ENCODE peak calls at places on chromosome 9, in five cellular contexts. One of them, this sample, is unnamed. For H3K4me1, the result is how much of the 10 kb centered on the place peaks cover.

GRCh38 chr9:124202447-124202971 is 55.2 kb upstream of the NEK6 start:
- DNase-seq in IMR-90: peak
- DNase-seq in BE2C: no peak
- DNase-seq in uterus: no peak
- DNase-seq in tibial nerve: no peak
- DNase-seq in this sample: peak

GRCh38 chr9:109640232-109641078 is 139.5 kb upstream of the PALM2AKAP2 start:
- DNase-seq in IMR-90: peak
- DNase-seq in BE2C: peak
- DNase-seq in uterus: peak
- DNase-seq in tibial nerve: no peak
- DNase-seq in this sample: peak

GRCh38 chr9:111008148-111009075 is 29.9 kb downstream of the LPAR1 start:
- DNase-seq in IMR-90: peak
- DNase-seq in BE2C: no peak
- DNase-seq in uterus: no peak
- DNase-seq in tibial nerve: no peak
- DNase-seq in this sample: no peak

GRCh38 chr9:123702477-123702876 is 227.4 kb downstream of the DENND1A start:
- DNase-seq in IMR-90: no peak
- DNase-seq in BE2C: no peak
- DNase-seq in uterus: no peak
- DNase-seq in tibial nerve: no peak
- DNase-seq in this sample: no peak

GRCh38 chr9:36895744-36896260 is 138.3 kb downstream of the PAX5 start:
- DNase-seq in IMR-90: no peak
- DNase-seq in BE2C: no peak
- DNase-seq in uterus: no peak
- DNase-seq in tibial nerve: no peak
- DNase-seq in this sample: no peak

GRCh38 chr9:14251146-14252071 is 62.5 kb downstream of the NFIB start:
- DNase-seq in IMR-90: peak
- DNase-seq in BE2C: peak
- DNase-seq in uterus: peak
- DNase-seq in tibial nerve: peak
- DNase-seq in this sample: peak

GRCh38 chr9:91424403-91425176 is 958 bp upstream of the NFIL3 start:
- DNase-seq in IMR-90: peak
- DNase-seq in BE2C: peak
- DNase-seq in uterus: peak
- DNase-seq in tibial nerve: peak
- DNase-seq in this sample: peak

GRCh38 chr9:115730396-115730795 is 423.2 kb upstream of the PAPPA start:
- DNase-seq in IMR-90: no peak
- DNase-seq in BE2C: no peak
- DNase-seq in uterus: no peak
- DNase-seq in tibial nerve: no peak
- DNase-seq in this sample: no peak

GRCh38 chr9:134475051-134475790 is 149.0 kb downstream of the RXRA start:
- DNase-seq in IMR-90: peak
- DNase-seq in BE2C: peak
- DNase-seq in uterus: peak
- DNase-seq in tibial nerve: peak
- DNase-seq in this sample: peak

GRCh38 chr9:93435386-93435785 is 16.1 kb upstream of the FAM120A start:
- DNase-seq in IMR-90: no peak
- DNase-seq in BE2C: no peak
- DNase-seq in uterus: no peak
- DNase-seq in tibial nerve: no peak
- DNase-seq in this sample: no peak
- H3K4me1 ChIP-seq in IMR-90: under half
- H3K4me1 ChIP-seq in BE2C: under half
- H3K4me1 ChIP-seq in uterus: under half
- H3K4me1 ChIP-seq in tibial nerve: under half
- H3K4me1 ChIP-seq in this sample: under half

DNA sequence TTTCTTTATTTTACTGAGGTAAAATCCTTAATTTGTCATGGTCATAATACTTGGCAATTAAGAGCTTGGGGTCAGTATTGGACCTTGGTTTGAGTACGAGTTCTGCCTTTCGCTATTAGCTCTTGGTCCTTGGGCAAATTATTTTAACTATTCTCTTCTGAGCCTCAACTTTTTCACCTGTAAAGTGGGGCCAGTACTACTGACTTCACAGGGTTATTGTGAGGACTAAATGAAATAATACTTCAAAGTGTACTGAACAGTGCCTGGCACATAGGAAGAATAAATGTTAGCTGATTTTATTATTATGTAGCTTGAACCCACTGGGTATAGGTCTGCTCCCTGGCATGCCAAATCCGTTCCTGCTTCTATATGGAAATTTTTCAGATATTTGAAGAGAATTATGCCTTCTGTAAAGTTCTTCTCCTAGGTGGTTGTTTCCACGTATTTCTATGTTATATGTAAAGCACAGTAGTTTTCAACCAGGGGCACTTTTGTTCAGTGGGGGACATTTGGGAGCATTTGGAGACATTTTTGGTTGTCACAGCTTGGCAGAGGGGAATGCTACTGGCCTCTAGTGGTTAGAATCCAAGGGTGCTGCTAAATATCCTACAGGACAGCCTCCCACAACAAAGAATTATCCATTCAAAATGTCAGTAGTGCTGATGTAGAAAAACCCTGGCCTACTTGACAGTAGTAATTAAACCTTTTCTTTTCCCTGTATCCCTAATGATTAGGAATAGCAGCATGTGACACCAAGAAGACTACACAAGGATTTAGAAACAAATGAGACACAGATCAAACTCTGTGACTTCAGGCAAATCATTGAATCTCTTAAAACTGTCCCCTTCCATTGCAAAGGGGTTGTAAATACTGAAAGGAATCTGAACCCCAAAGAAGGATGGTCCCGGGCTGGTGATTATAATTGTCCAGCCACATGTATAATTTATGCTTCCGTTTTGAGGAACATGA is 4.5 kb downstream of the RCL1 start:
- DNase-seq in IMR-90: peak
- DNase-seq in BE2C: peak
- DNase-seq in uterus: no peak
- DNase-seq in tibial nerve: no peak
- DNase-seq in this sample: no peak
- TF ChIP-seq CTCF in IMR-90: peak
- TF ChIP-seq CTCF in BE2C: peak
- TF ChIP-seq CTCF in uterus: peak
- TF ChIP-seq CTCF in tibial nerve: peak
- TF ChIP-seq CTCF in this sample: peak

GRCh38 chr9:96186601-96187011 is 115.4 kb downstream of the HSD17B3 start:
- DNase-seq in IMR-90: no peak
- DNase-seq in BE2C: no peak
- DNase-seq in uterus: no peak
- DNase-seq in tibial nerve: no peak
- DNase-seq in this sample: no peak
- H3K4me3 ChIP-seq in IMR-90: no peak
- H3K4me3 ChIP-seq in BE2C: no peak
- H3K4me3 ChIP-seq in uterus: no peak
- H3K4me3 ChIP-seq in tibial nerve: no peak
- H3K4me3 ChIP-seq in this sample: no peak

GRCh38 chr9:76655970-76656369 is 108.3 kb upstream of the PCA3 start:
- DNase-seq in IMR-90: no peak
- DNase-seq in BE2C: no peak
- DNase-seq in uterus: no peak
- DNase-seq in tibial nerve: no peak
- DNase-seq in this sample: no peak
- H3K4me1 ChIP-seq in IMR-90: under half
- H3K4me1 ChIP-seq in BE2C: under half
- H3K4me1 ChIP-seq in uterus: under half
- H3K4me1 ChIP-seq in tibial nerve: under half
- H3K4me1 ChIP-seq in this sample: under half

DNA sequence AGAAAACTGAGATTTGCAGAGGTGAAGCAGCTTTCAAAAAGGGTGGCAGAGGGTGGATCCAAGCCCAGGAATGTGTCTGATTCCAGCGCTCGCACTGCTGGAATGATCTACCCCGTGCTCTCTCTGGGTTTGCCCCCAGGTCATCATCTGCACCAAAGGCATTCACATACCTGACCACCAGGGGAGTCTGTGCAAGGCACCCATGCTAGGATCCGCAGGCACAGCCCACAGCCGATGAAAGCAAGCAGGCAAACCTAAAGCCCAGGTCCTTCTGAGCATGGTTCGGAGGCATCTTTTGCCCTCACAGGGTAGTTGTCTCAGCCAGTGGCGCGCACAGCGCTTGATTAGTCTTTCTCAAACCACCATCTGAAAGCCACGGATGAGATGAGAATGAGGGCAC is 56.6 kb downstream of the TEK start:
- DNase-seq in IMR-90: no peak
- DNase-seq in BE2C: no peak
- DNase-seq in uterus: no peak
- DNase-seq in tibial nerve: no peak
- DNase-seq in this sample: no peak
- TF ChIP-seq CTCF in IMR-90: no peak
- TF ChIP-seq CTCF in BE2C: peak
- TF ChIP-seq CTCF in uterus: no peak
- TF ChIP-seq CTCF in tibial nerve: no peak
- TF ChIP-seq CTCF in this sample: no peak

GRCh38 chr9:136659861-136660784 is 2.6 kb upstream of the EGFL7 start:
- DNase-seq in IMR-90: no peak
- DNase-seq in BE2C: no peak
- DNase-seq in uterus: no peak
- DNase-seq in tibial nerve: no peak
- DNase-seq in this sample: peak
- H3K4me3 ChIP-seq in IMR-90: no peak
- H3K4me3 ChIP-seq in BE2C: no peak
- H3K4me3 ChIP-seq in uterus: no peak
- H3K4me3 ChIP-seq in tibial nerve: no peak
- H3K4me3 ChIP-seq in this sample: peak